ENCODE peak calls at places on chromosomes 5 and 9, in eight cellular contexts. P, V, R, A, E, L, I and K are unnamed samples.

GRCh38 chr5:151694035-151694485 is 7.3 kb upstream of the SPARC start:
- DNase-seq in P (no peak), V (no peak), R (no peak), A (no peak), E (no peak), L (no peak), I (no peak), K (no peak)

GRCh38 chr5:58241383-58241782 is 218.5 kb downstream of the PLK2 start:
- DNase-seq in P (no peak), V (no peak), R (no peak), A (no peak), E (no peak), L (no peak), I (no peak), K (no peak)

GRCh38 chr9:15735083-15735974 is 182.5 kb downstream of the CCDC171 start:
- DNase-seq in P (no peak), V (no peak), R (no peak), A (peak; percentile 85), E (no peak), L (peak; percentile 90), I (no peak), K (peak; percentile 46)

GRCh38 chr9:13013976-13014375 is 239.2 kb downstream of the LURAP1L start:
- DNase-seq in P (no peak), V (no peak), R (no peak), A (no peak), E (no peak), L (peak; percentile 35), I (no peak), K (no peak)

GRCh38 chr5:166625210-166625865 is 1666.1 kb upstream of the WWC1 start:
- DNase-seq in P (no peak), V (no peak), R (no peak), A (no peak), E (no peak), L (peak; percentile 70), I (no peak), K (no peak)

GRCh38 chr5:107954254-107954653 is 283.5 kb upstream of the EFNA5 start:
- DNase-seq in P (no peak), V (no peak), R (no peak), A (no peak), E (no peak), L (no peak), I (no peak), K (no peak)

GRCh38 chr5:170642066-170642735 is 138.4 kb downstream of the KCNIP1 start:
- DNase-seq in P (no peak), V (no peak), R (no peak), A (no peak), E (no peak), L (no peak), I (no peak), K (no peak)

GRCh38 chr9:108150736-108151135 is 661.2 kb upstream of the KLF4 start:
- DNase-seq in P (no peak), V (no peak), R (no peak), A (no peak), E (no peak), L (peak; percentile 78), I (no peak), K (peak; percentile 38)

GRCh38 chr5:53971566-53971965 is 338.8 kb downstream of the ARL15 start:
- DNase-seq in P (no peak), V (no peak), R (no peak), A (no peak), E (no peak), L (no peak), I (no peak), K (no peak)

GRCh38 chr5:152297866-152298265 is 107.2 kb downstream of the NMUR2 start:
- DNase-seq in P (no peak), V (no peak), R (no peak), A (peak; percentile 66), E (no peak), L (no peak), I (no peak), K (no peak)

GRCh38 chr5:179149278-179149677 is 89.1 kb downstream of the ZNF354C start:
- DNase-seq in P (peak; percentile 10), V (no peak), R (no peak), A (no peak), E (no peak), L (no peak), I (no peak), K (no peak)

GRCh38 chr9:4714266-4715016 is 26.6 kb downstream of the AK3 start:
- DNase-seq in P (no peak), V (no peak), R (no peak), A (no peak), E (no peak), L (no peak), I (no peak), K (no peak)

GRCh38 chr9:13787234-13787833 is 507.8 kb upstream of the MPDZ start:
- DNase-seq in P (no peak), V (no peak), R (no peak), A (no peak), E (no peak), L (no peak), I (no peak), K (no peak)

GRCh38 chr9:88661759-88662158 is 126.8 kb downstream of the NXNL2 start:
- DNase-seq in P (no peak), V (no peak), R (no peak), A (no peak), E (no peak), L (no peak), I (no peak), K (no peak)

GRCh38 chr9:693460-694390 is 147.8 kb upstream of the DMRT1 start:
- DNase-seq in P (no peak), V (no peak), R (peak; percentile 59), A (no peak), E (no peak), L (peak; percentile 92), I (no peak), K (no peak)

GRCh38 chr5:173781826-173782670 is 106.1 kb upstream of the CPEB4 start:
- DNase-seq in P (no peak), V (peak; percentile 32), R (peak; percentile 67), A (peak; percentile 56), E (peak; percentile 57), L (peak; percentile 95), I (peak; percentile 54), K (peak; percentile 74)

GRCh38 chr9:102225806-102226441 is 487.5 kb upstream of the GRIN3A start:
- DNase-seq in P (no peak), V (no peak), R (no peak), A (no peak), E (no peak), L (no peak), I (no peak), K (no peak)

GRCh38 chr5:177302354-177303110 is 987 bp downstream of the RAB24 start:
- DNase-seq in P (no peak), V (peak; percentile 57), R (no peak), A (no peak), E (no peak), L (peak; percentile 32), I (peak; percentile 52), K (no peak)

GRCh38 chr9:106697390-106697789 is 165.6 kb upstream of the ZNF462 start:
- DNase-seq in P (no peak), V (no peak), R (no peak), A (no peak), E (no peak), L (no peak), I (peak; percentile 28), K (no peak)

GRCh38 chr9:39588056-39588814 is 232.8 kb downstream of the SPATA31A1 start:
- DNase-seq in P (no peak), V (no peak), R (no peak), A (no peak), E (no peak), L (no peak), I (no peak), K (no peak)

GRCh38 chr9:93011114-93011513 is 47.4 kb upstream of the SUSD3 start:
- DNase-seq in P (no peak), V (no peak), R (no peak), A (no peak), E (no peak), L (no peak), I (no peak), K (no peak)

GRCh38 chr9:92059045-92059444 is 56.2 kb downstream of the SPTLC1 start:
- DNase-seq in P (no peak), V (no peak), R (no peak), A (no peak), E (no peak), L (no peak), I (no peak), K (no peak)

GRCh38 chr9:36426348-36426747 is 26.3 kb upstream of the RNF38 start:
- DNase-seq in P (no peak), V (no peak), R (no peak), A (no peak), E (no peak), L (no peak), I (no peak), K (no peak)
- H3K4me3 ChIP-seq in P (no peak overlapping the region), V (no peak overlapping the region), R (no peak overlapping the region), A (no peak overlapping the region), E (no peak overlapping the region), L (no peak overlapping the region), I (no peak overlapping the region), K (no peak overlapping the region)

DNA sequence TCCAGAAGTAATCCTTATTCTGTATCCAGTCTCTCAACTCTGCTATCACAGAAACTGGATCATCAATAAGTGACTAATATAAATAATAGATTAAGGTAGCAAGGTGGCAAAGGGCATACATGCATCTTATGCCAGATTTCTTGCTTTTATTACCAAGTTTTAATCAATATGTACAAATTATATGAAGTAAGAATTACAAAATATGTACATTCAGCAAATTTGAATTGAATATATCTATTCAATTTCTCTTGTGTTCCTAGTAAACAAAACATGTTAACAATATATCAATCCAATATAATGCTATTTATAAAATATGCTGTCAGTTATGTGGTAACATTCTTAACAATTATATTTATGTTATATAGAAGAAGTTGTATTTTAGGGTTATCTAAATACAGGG is 488.7 kb upstream of the COX7C start:
- DNase-seq in P (no peak), V (no peak), R (no peak), A (no peak), E (no peak), L (no peak), I (no peak), K (no peak)
- H3K4me3 ChIP-seq in P (no peak overlapping the region), V (no peak overlapping the region), R (no peak overlapping the region), A (no peak overlapping the region), E (no peak overlapping the region), L (no peak overlapping the region), I (no peak overlapping the region), K (no peak overlapping the region)

GRCh38 chr9:109500421-109500974 is 2.4 kb upstream of the PTPN3 start:
- DNase-seq in P (no peak), V (no peak), R (no peak), A (no peak), E (no peak), L (no peak), I (no peak), K (no peak)
- H3K4me3 ChIP-seq in P (no peak overlapping the region), V (no peak overlapping the region), R (no peak overlapping the region), A (peak overlapping the region; percentile 62), E (no peak overlapping the region), L (no peak overlapping the region), I (no peak overlapping the region), K (no peak overlapping the region)

DNA sequence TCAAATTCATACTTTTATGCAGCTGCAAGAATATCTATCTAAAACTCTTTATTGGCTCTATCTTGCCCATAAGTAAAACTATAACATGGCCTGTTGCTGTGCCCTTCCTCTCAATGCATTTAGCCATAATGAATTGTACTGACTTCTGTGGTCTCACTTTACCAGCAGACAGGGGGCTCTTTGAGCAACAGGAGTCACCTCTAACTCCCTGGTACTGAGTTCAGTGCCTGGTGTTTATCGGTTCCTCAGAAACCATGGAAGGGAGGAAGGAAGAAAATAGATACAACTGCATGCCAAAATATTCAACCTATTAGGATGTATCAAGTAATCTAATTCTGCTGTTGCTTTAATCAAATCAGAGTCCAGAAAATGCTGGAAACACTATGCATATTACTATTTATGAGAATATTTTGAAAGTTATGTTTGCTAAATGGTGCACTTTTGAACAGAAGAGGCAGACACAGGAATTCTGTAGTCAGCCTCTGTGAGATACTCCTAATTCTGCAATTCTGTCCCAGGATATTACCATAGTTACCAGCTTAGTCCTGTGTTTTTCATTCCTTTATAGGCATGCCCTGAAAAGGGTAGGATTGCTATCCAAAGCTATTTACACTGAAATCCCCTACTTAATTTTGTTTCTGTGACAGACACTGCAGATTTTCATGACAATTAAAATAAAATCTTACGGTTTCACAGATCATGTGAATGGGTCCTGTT is 89.8 kb downstream of the CD180 start:
- DNase-seq in P (no peak), V (no peak), R (no peak), A (no peak), E (no peak), L (no peak), I (no peak), K (no peak)
- H3K4me3 ChIP-seq in P (no peak overlapping the region), V (no peak overlapping the region), R (no peak overlapping the region), A (no peak overlapping the region), E (no peak overlapping the region), L (no peak overlapping the region), I (no peak overlapping the region), K (no peak overlapping the region)